ENCODE peak calls at places on chromosomes 7 and 10, in six cellular contexts. E is stimulated activated CD8-positive, alpha-beta memory T cell treated with anti-CD3 and anti-CD28 coated beads, Interleukin-15, amount 100 ng/mL, for 1 hour; T is T-helper 22 cell; O is CD4-positive, alpha-beta memory T cell; K is fibroblast of the conjunctiva; Y is GM20000. H is an unnamed sample.

GRCh38 chr10:129877773-129878371 is 86.2 kb downstream of the EBF3 start:
- DNase-seq in K (no peak), Y (peak), O (no peak), E (peak), T (no peak), H (no peak)

GRCh38 chr7:68697821-68698280 is 900.4 kb upstream of the AUTS2 start:
- DNase-seq in T (no peak), Y (no peak), E (no peak), K (no peak), O (no peak), H (no peak)

GRCh38 chr7:139111885-139112284 is 2.4 kb upstream of the ZC3HAV1 start:
- DNase-seq in K (no peak), O (no peak), T (no peak), E (no peak), Y (no peak), H (no peak)

GRCh38 chr10:131034451-131034850 is 277.1 kb downstream of the TCERG1L start:
- DNase-seq in T (no peak), Y (no peak), E (no peak), K (no peak), O (no peak), H (no peak)

GRCh38 chr7:129213828-129214227 is 11.0 kb upstream of the AHCYL2 start:
- DNase-seq in T (no peak), K (no peak), Y (no peak), E (no peak), O (no peak), H (no peak)

GRCh38 chr7:46145412-46145811 is 224.3 kb upstream of the IGFBP3 start:
- DNase-seq in E (no peak), K (peak), O (no peak), T (no peak), Y (no peak), H (no peak)

GRCh38 chr7:157432957-157433576 is 96.3 kb downstream of the DNAJB6 start:
- DNase-seq in K (no peak), T (no peak), O (no peak), Y (peak), E (peak), H (no peak)

GRCh38 chr10:30171601-30172000 is 112.2 kb upstream of the JCAD start:
- DNase-seq in E (no peak), K (no peak), T (no peak), Y (no peak), O (no peak), H (no peak)

GRCh38 chr7:137386966-137387365 is 43.4 kb upstream of the PTN start:
- DNase-seq in Y (no peak), E (no peak), T (no peak), O (no peak), K (no peak), H (no peak)

GRCh38 chr10:70803768-70804423 is 11.9 kb upstream of the SGPL1 start:
- DNase-seq in E (no peak), Y (no peak), O (no peak), K (no peak), T (no peak), H (no peak)